ENCODE peak calls at places on chromosomes 3 and 15, in five cellular contexts. W is HuH-7; Y is CD8-positive, alpha-beta memory T cell; T is upper lobe of right lung; F is mucosa of descending colon. B is an unnamed sample.

GRCh38 chr15:58556028-58556361 is 124.2 kb downstream of the LIPC start:
- DNase-seq in W (no peak), Y (no peak), F (no peak), T (no peak), B (no peak)

GRCh38 chr15:87896926-87897325 is 359.6 kb downstream of the NTRK3 start:
- DNase-seq in Y (no peak), T (no peak), F (no peak), W (no peak), B (no peak)

GRCh38 chr3:105367406-105368213 is 901 bp downstream of the ALCAM start:
- DNase-seq in Y (peak), T (peak), W (peak), F (peak), B (peak)

GRCh38 chr3:177111541-177111949 is 85.7 kb downstream of the TBL1XR1 start:
- DNase-seq in W (peak), Y (no peak), T (no peak), F (no peak), B (no peak)

GRCh38 chr3:182633206-182633605 is 160.1 kb upstream of the ATP11B start:
- DNase-seq in T (no peak), W (no peak), F (no peak), Y (no peak), B (no peak)

GRCh38 chr15:55907797-55908196 is 85.6 kb downstream of the NEDD4 start:
- DNase-seq in Y (no peak), T (no peak), F (no peak), W (no peak), B (no peak)

GRCh38 chr3:64533565-64534317 is 154.1 kb downstream of the ADAMTS9 start:
- DNase-seq in W (peak), Y (no peak), T (peak), F (peak), B (no peak)

GRCh38 chr15:101296418-101297405 is 1.7 kb upstream of the SNRPA1 start:
- DNase-seq in F (no peak), W (no peak), T (no peak), Y (no peak), B (no peak)

GRCh38 chr3:73452731-73453130 is 172.0 kb downstream of the PDZRN3 start:
- DNase-seq in T (no peak), F (no peak), Y (no peak), W (no peak), B (no peak)

GRCh38 chr3:71579934-71580318 is 3.6 kb downstream of the FOXP1 start:
- DNase-seq in F (peak), W (no peak), T (no peak), Y (no peak), B (no peak)

GRCh38 chr15:95987886-95988573 is 342.5 kb upstream of the NR2F2 start:
- DNase-seq in W (no peak), F (no peak), T (no peak), Y (no peak), B (no peak)

GRCh38 chr15:84604804-84605203 is 4.0 kb downstream of the ZSCAN2 start:
- DNase-seq in W (no peak), T (no peak), F (no peak), Y (peak), B (no peak)